ENCODE peak calls at places on chromosomes 13 and 19, in eight cellular contexts. One of them, this sample, is unnamed.

GRCh38 chr19:41327499-41328156 is 17.7 kb downstream of the CCDC97 start:
- DNase-seq in stimulated activated CD4-positive, alpha-beta T cell treated with anti-CD3 and anti-CD28 coated beads, TNF-alpha, amount 100 ng/mL, for 48 hours: peak
- DNase-seq in NCI-H2081: no peak
- DNase-seq in PC-3: peak
- DNase-seq in RWPE1: peak
- DNase-seq in DMS 273 treated with DMSO at 0.1 percent for 48 hours: no peak
- DNase-seq in effector memory CD4-positive, alpha-beta T cell: peak
- DNase-seq in fibroblast of the aortic adventitia: no peak
- DNase-seq in this sample: no peak

GRCh38 chr19:3700242-3701032 is at the start of gene PIP5K1C:
- DNase-seq in PC-3: peak
- DNase-seq in DMS 273 treated with DMSO at 0.1 percent for 48 hours: peak
- DNase-seq in NCI-H2081: peak
- DNase-seq in stimulated activated CD4-positive, alpha-beta T cell treated with anti-CD3 and anti-CD28 coated beads, TNF-alpha, amount 100 ng/mL, for 48 hours: peak
- DNase-seq in effector memory CD4-positive, alpha-beta T cell: peak
- DNase-seq in RWPE1: peak
- DNase-seq in fibroblast of the aortic adventitia: peak
- DNase-seq in this sample: peak

GRCh38 chr13:76885203-76886004 is 801 bp downstream of the KCTD12 start:
- DNase-seq in effector memory CD4-positive, alpha-beta T cell: peak
- DNase-seq in PC-3: peak
- DNase-seq in NCI-H2081: peak
- DNase-seq in fibroblast of the aortic adventitia: peak
- DNase-seq in RWPE1: peak
- DNase-seq in DMS 273 treated with DMSO at 0.1 percent for 48 hours: no peak
- DNase-seq in stimulated activated CD4-positive, alpha-beta T cell treated with anti-CD3 and anti-CD28 coated beads, TNF-alpha, amount 100 ng/mL, for 48 hours: peak
- DNase-seq in this sample: peak

GRCh38 chr19:3368848-3369336 is 2.5 kb downstream of the NFIC start:
- DNase-seq in effector memory CD4-positive, alpha-beta T cell: no peak
- DNase-seq in RWPE1: no peak
- DNase-seq in fibroblast of the aortic adventitia: peak
- DNase-seq in DMS 273 treated with DMSO at 0.1 percent for 48 hours: no peak
- DNase-seq in stimulated activated CD4-positive, alpha-beta T cell treated with anti-CD3 and anti-CD28 coated beads, TNF-alpha, amount 100 ng/mL, for 48 hours: no peak
- DNase-seq in NCI-H2081: no peak
- DNase-seq in PC-3: no peak
- DNase-seq in this sample: no peak

GRCh38 chr13:66665991-66666390 is 564.1 kb downstream of the PCDH9 start:
- DNase-seq in DMS 273 treated with DMSO at 0.1 percent for 48 hours: peak
- DNase-seq in fibroblast of the aortic adventitia: peak
- DNase-seq in PC-3: peak
- DNase-seq in RWPE1: no peak
- DNase-seq in NCI-H2081: peak
- DNase-seq in effector memory CD4-positive, alpha-beta T cell: no peak
- DNase-seq in stimulated activated CD4-positive, alpha-beta T cell treated with anti-CD3 and anti-CD28 coated beads, TNF-alpha, amount 100 ng/mL, for 48 hours: no peak
- DNase-seq in this sample: peak

GRCh38 chr13:24727731-24728601 is 36.0 kb upstream of the RNF17 start:
- DNase-seq in fibroblast of the aortic adventitia: peak
- DNase-seq in PC-3: peak
- DNase-seq in RWPE1: peak
- DNase-seq in effector memory CD4-positive, alpha-beta T cell: peak
- DNase-seq in stimulated activated CD4-positive, alpha-beta T cell treated with anti-CD3 and anti-CD28 coated beads, TNF-alpha, amount 100 ng/mL, for 48 hours: peak
- DNase-seq in NCI-H2081: peak
- DNase-seq in DMS 273 treated with DMSO at 0.1 percent for 48 hours: peak
- DNase-seq in this sample: peak

GRCh38 chr19:45442927-45443461 is 19.3 kb upstream of the ERCC1 start:
- DNase-seq in RWPE1: no peak
- DNase-seq in NCI-H2081: no peak
- DNase-seq in DMS 273 treated with DMSO at 0.1 percent for 48 hours: no peak
- DNase-seq in fibroblast of the aortic adventitia: peak
- DNase-seq in stimulated activated CD4-positive, alpha-beta T cell treated with anti-CD3 and anti-CD28 coated beads, TNF-alpha, amount 100 ng/mL, for 48 hours: no peak
- DNase-seq in effector memory CD4-positive, alpha-beta T cell: peak
- DNase-seq in PC-3: peak
- DNase-seq in this sample: peak

GRCh38 chr19:16216744-16217670 is 19.3 kb downstream of the AP1M1 start:
- DNase-seq in stimulated activated CD4-positive, alpha-beta T cell treated with anti-CD3 and anti-CD28 coated beads, TNF-alpha, amount 100 ng/mL, for 48 hours: no peak
- DNase-seq in RWPE1: no peak
- DNase-seq in fibroblast of the aortic adventitia: no peak
- DNase-seq in PC-3: no peak
- DNase-seq in effector memory CD4-positive, alpha-beta T cell: no peak
- DNase-seq in DMS 273 treated with DMSO at 0.1 percent for 48 hours: peak
- DNase-seq in NCI-H2081: peak
- DNase-seq in this sample: no peak

GRCh38 chr13:97627566-97627965 is 193.6 kb downstream of the RAP2A start:
- DNase-seq in DMS 273 treated with DMSO at 0.1 percent for 48 hours: peak
- DNase-seq in RWPE1: peak
- DNase-seq in stimulated activated CD4-positive, alpha-beta T cell treated with anti-CD3 and anti-CD28 coated beads, TNF-alpha, amount 100 ng/mL, for 48 hours: no peak
- DNase-seq in PC-3: peak
- DNase-seq in NCI-H2081: no peak
- DNase-seq in fibroblast of the aortic adventitia: peak
- DNase-seq in effector memory CD4-positive, alpha-beta T cell: no peak
- DNase-seq in this sample: peak

GRCh38 chr13:86000546-86000945 is 201.3 kb upstream of the SLITRK6 start:
- DNase-seq in stimulated activated CD4-positive, alpha-beta T cell treated with anti-CD3 and anti-CD28 coated beads, TNF-alpha, amount 100 ng/mL, for 48 hours: no peak
- DNase-seq in NCI-H2081: peak
- DNase-seq in PC-3: no peak
- DNase-seq in fibroblast of the aortic adventitia: no peak
- DNase-seq in effector memory CD4-positive, alpha-beta T cell: no peak
- DNase-seq in DMS 273 treated with DMSO at 0.1 percent for 48 hours: no peak
- DNase-seq in RWPE1: no peak
- DNase-seq in this sample: no peak

GRCh38 chr13:112629161-112629560 is 41.2 kb upstream of the TUBGCP3 start:
- DNase-seq in stimulated activated CD4-positive, alpha-beta T cell treated with anti-CD3 and anti-CD28 coated beads, TNF-alpha, amount 100 ng/mL, for 48 hours: no peak
- DNase-seq in effector memory CD4-positive, alpha-beta T cell: no peak
- DNase-seq in DMS 273 treated with DMSO at 0.1 percent for 48 hours: no peak
- DNase-seq in RWPE1: no peak
- DNase-seq in NCI-H2081: no peak
- DNase-seq in PC-3: no peak
- DNase-seq in fibroblast of the aortic adventitia: no peak
- DNase-seq in this sample: no peak

GRCh38 chr13:93233997-93234416 is 7.4 kb downstream of the GPC6 start:
- DNase-seq in stimulated activated CD4-positive, alpha-beta T cell treated with anti-CD3 and anti-CD28 coated beads, TNF-alpha, amount 100 ng/mL, for 48 hours: no peak
- DNase-seq in fibroblast of the aortic adventitia: no peak
- DNase-seq in NCI-H2081: no peak
- DNase-seq in RWPE1: no peak
- DNase-seq in PC-3: no peak
- DNase-seq in DMS 273 treated with DMSO at 0.1 percent for 48 hours: no peak
- DNase-seq in effector memory CD4-positive, alpha-beta T cell: no peak
- DNase-seq in this sample: no peak

GRCh38 chr13:78430166-78430791 is 173.1 kb downstream of the POU4F1 start:
- DNase-seq in RWPE1: no peak
- DNase-seq in NCI-H2081: no peak
- DNase-seq in stimulated activated CD4-positive, alpha-beta T cell treated with anti-CD3 and anti-CD28 coated beads, TNF-alpha, amount 100 ng/mL, for 48 hours: no peak
- DNase-seq in DMS 273 treated with DMSO at 0.1 percent for 48 hours: no peak
- DNase-seq in fibroblast of the aortic adventitia: no peak
- DNase-seq in PC-3: no peak
- DNase-seq in effector memory CD4-positive, alpha-beta T cell: no peak
- DNase-seq in this sample: no peak